ENCODE peak calls at places on chromosome 9, in four cellular contexts. X, B, W and F are unnamed samples.

GRCh38 chr9:105890046-105890822 is 195.9 kb downstream of the TMEM38B start:
- DNase-seq in X (no peak), B (no peak), W (no peak), F (no peak)

GRCh38 chr9:79768199-79768598 is 196.4 kb downstream of the TLE4 start:
- DNase-seq in W (no peak), X (no peak), B (no peak), F (no peak)

GRCh38 chr9:37026085-37026935 is 7.8 kb downstream of the PAX5 start:
- DNase-seq in W (no peak), B (no peak), X (no peak), F (no peak)

GRCh38 chr9:91905958-91906585 is 44.0 kb downstream of the ROR2 start:
- DNase-seq in B (peak), W (no peak), X (no peak), F (peak)

GRCh38 chr9:106921341-106921899 is 58.5 kb downstream of the ZNF462 start:
- DNase-seq in W (peak), X (no peak), B (peak), F (no peak)

GRCh38 chr9:5910413-5911057 is 19.8 kb downstream of the MLANA start:
- DNase-seq in B (no peak), X (no peak), W (no peak), F (no peak)

GRCh38 chr9:35611230-35611797 is 6.3 kb downstream of the TESK1 start:
- DNase-seq in B (peak), X (no peak), W (peak), F (peak)

GRCh38 chr9:87686520-87687090 is 39.3 kb upstream of the CTSL start:
- DNase-seq in W (no peak), B (no peak), X (no peak), F (no peak)

GRCh38 chr9:4299006-4299795 is 667 bp downstream of the GLIS3 start:
- DNase-seq in W (no peak), B (no peak), X (no peak), F (peak)

GRCh38 chr9:20284601-20285289 is 337.6 kb downstream of the MLLT3 start:
- DNase-seq in W (no peak), B (no peak), X (no peak), F (no peak)

GRCh38 chr9:106880863-106881262 is 17.9 kb downstream of the ZNF462 start:
- DNase-seq in W (no peak), B (no peak), X (no peak), F (no peak)

GRCh38 chr9:24698864-24699518 is 153.3 kb upstream of the IZUMO3 start:
- DNase-seq in X (no peak), W (no peak), B (no peak), F (no peak)

GRCh38 chr9:112971415-112971814 is 40.6 kb downstream of the ZNF883 start:
- DNase-seq in X (no peak), W (peak), B (peak), F (no peak)

DNA sequence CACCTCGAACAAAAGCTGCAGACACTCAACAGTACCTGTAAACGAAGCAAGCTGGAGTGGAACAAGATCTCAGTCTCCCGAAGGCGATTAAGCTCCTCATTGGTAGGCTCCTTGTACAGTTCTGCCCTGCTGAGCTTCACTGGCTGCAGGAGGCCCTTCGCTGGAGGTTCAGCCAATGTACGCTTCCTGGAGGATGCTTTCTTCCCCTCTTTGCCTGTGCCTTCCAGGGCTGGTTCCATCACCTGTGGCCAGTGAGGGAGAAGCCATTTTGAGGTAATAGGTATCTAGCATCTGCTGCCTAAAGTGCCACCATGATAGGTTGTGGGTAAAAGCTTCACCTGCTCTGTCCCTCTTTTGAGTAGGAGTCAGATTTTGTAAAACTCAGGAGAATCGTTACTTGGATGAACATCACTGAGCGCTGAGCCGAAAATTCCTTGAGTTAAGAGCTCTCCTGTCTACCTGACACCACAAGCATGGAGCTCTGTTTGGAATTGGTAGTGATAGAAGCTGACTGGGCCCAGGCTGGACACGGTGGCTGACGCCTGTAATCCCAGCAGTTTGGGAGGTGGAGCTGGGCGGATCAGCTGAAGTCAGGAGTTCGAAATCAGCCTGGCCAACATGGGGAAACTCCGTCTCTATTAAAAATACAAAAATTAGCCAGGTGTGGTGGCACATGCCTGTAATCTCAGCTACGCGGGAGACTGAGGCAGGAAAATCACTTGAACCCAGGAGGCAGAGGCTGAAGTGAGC is 1.4 kb downstream of the NOL6 start:
- DNase-seq in W (no peak), B (no peak), X (no peak), F (no peak)
- H3K4me3 ChIP-seq in W (peak), B (peak), X (peak), F (peak)

DNA sequence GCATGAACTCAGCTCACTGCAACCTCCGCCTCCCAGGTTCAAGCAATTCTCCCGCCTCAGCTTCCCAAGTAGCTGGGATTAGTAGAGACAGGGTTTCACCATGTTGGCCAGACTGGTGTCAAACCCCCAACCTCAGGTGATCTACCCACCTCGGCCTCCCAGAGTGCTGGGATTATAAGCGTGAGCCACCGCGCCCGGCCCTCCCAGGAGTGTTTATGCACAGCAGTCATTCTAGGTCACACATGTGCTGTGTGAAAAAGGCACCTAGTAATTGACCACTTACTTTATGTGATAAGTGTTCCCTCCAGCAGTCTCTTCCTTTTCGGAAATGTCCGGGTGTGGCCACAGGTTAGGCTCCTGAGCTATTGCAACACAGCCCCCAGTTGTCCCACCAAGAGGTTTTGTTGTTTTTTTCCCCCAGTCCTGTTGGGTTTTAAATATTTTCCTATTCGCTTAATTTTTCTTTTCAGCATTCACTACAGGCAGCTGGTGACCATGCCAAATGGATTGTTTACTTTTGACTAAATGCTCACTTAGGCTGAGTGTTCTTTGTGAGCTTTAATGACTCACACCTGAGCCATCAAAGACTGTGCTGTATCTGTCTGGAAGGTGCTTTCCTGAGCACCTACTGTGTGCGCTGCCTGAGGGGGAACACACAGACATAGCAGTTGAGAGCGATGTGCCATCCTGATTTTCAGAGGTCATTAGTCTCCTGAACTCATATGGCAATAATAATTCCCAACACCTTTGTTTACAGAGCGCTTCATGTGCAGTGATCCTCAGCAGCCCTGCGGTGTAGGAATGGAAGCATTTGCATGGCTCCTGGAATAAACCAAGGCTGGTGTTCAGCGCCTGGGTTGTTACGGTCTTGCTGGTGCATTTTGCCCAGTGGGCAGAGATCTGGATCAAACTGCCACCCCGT is 94.3 kb downstream of the MVB12B start:
- DNase-seq in X (no peak), W (peak), B (no peak), F (peak)
- TF ChIP-seq POLR2AphosphoS2 in X (no peak), W (no peak), B (no peak), F (no peak)

DNA sequence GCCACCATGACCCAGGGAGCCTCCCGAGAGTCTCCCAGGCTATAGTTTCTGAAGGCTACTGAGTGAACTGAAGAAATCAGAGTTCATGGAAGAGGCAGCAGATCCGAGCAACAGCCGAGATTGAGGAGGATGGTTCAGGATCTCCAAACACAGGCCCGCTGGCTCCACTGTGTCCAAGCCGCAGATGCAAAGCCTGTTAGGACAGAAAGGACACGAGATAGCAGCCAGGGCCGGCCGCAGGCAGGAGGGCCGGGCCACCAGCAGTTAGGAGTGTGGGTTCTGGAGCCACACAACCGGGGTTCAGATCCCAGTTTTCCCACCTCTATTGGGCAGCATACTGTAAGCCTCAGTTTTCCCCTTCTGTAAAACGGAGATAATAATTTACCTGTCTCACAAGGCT is 27.7 kb downstream of the NEK6 start:
- DNase-seq in X (no peak), W (no peak), B (peak), F (no peak)
- H3K4me3 ChIP-seq in X (peak), W (no peak), B (no peak), F (no peak)

DNA sequence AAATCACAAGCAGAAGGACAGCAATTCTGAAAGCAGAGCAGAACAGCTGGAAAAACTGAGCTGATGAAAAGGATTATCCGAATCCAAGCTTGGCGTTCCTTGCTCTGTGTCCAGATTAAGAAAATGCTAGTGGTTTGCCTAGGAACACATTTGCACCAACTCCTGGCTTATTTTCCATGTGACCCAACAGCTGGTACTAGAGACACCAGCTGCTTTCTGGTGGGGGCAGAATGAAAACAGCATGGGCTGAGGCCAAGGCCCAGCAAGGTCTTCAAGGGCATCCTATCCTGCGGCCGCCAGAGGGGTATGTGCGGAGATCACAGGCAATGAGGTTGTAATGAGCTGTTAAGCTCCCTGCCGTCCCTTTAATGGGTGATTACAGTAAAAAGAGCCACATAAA is 131.4 kb downstream of the DOCK8 start:
- DNase-seq in W (no peak), B (no peak), X (no peak), F (no peak)
- TF ChIP-seq POLR2AphosphoS2 in W (no peak), B (no peak), X (no peak), F (no peak)

DNA sequence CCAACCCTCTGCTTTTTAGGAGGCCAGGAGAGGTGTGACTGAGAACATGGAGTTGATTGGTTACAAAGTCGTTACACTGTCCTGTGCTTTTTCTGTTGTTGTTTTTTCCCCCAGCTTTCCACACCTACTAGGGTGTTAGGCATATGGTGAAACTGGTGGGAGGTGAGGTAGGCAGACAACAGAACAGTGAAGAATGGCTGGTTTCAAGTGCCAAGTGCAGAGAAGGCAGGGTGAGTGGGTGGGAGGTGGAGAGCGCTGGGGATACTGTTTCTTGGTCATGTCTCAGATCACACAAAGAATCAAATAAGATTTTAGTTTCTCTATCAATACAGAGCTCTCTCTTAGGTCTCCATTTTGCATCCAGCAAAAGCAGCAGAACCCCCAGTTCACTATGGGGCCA is 2.2 kb upstream of the SPTAN1 start:
- DNase-seq in W (no peak), B (no peak), X (no peak), F (no peak)
- H3K4me3 ChIP-seq in W (no peak), B (no peak), X (no peak), F (no peak)

GRCh38 chr9:136300016-136300415 is 3.9 kb downstream of the CCDC187 start:
- DNase-seq in X (no peak), B (no peak), W (no peak), F (no peak)
- TF ChIP-seq POLR2AphosphoS2 in X (no peak), B (no peak), W (no peak), F (no peak)

GRCh38 chr9:70563437-70564204 is 149.2 kb upstream of the KLF9 start:
- DNase-seq in X (peak), B (no peak), W (no peak), F (no peak)

GRCh38 chr9:70561805-70562395 is 147.4 kb upstream of the KLF9 start:
- DNase-seq in X (no peak), W (no peak), B (no peak), F (no peak)

GRCh38 chr9:70559102-70559501 is 144.6 kb upstream of the KLF9 start:
- DNase-seq in W (no peak), B (no peak), X (no peak), F (no peak)

GRCh38 chr9:70563010-70563409 is 148.6 kb upstream of the KLF9 start:
- DNase-seq in X (no peak), W (no peak), B (no peak), F (no peak)

GRCh38 chr9:70561111-70561510 is 146.7 kb upstream of the KLF9 start:
- DNase-seq in W (no peak), B (no peak), X (no peak), F (no peak)
- H3K4me3 ChIP-seq in W (no peak), B (no peak), X (no peak), F (no peak)

GRCh38 chr9:75907863-75908262 is 17.4 kb downstream of the PCSK5 start:
- DNase-seq in B (no peak), W (no peak), X (no peak), F (peak)

GRCh38 chr9:75907329-75907728 is 16.9 kb downstream of the PCSK5 start:
- DNase-seq in X (no peak), W (peak), B (no peak), F (no peak)

GRCh38 chr9:75910716-75911115 is 20.2 kb downstream of the PCSK5 start:
- DNase-seq in W (no peak), B (no peak), X (no peak), F (no peak)

GRCh38 chr9:75911390-75911789 is 20.9 kb downstream of the PCSK5 start:
- DNase-seq in X (no peak), B (no peak), W (no peak), F (no peak)

DNA sequence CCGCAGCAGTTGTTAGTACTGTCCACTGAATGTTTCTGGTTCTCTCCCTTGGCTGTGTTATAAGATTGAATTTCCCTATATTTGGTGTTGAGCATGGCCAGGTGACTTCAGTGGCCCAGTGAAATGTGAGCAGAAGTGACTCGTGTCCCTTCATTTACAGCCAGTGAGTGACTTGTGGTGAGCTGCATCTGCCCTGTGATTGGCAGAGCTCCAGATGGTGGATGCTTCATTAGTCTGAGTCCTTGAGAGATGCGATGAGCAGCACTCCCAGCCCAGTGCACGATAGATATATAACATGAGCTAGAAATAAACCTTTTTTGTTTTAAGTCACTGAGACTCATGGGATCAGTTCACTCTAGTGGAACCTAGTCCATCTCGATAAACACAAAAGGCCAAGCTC is 19.3 kb downstream of the PCSK5 start:
- DNase-seq in B (no peak), X (no peak), W (no peak), F (no peak)
- TF ChIP-seq POLR2AphosphoS2 in B (no peak), X (no peak), W (no peak), F (no peak)

GRCh38 chr9:131673531-131673930 is 66.3 kb downstream of the RAPGEF1 start:
- DNase-seq in B (no peak), X (no peak), W (no peak), F (no peak)

GRCh38 chr9:131674425-131675421 is 65.2 kb downstream of the RAPGEF1 start:
- DNase-seq in X (no peak), W (no peak), B (no peak), F (no peak)

GRCh38 chr9:131676431-131676972 is 63.4 kb downstream of the RAPGEF1 start:
- DNase-seq in B (no peak), X (peak), W (no peak), F (no peak)

GRCh38 chr9:131677051-131677444 is 62.8 kb downstream of the RAPGEF1 start:
- DNase-seq in X (no peak), B (no peak), W (no peak), F (no peak)

DNA sequence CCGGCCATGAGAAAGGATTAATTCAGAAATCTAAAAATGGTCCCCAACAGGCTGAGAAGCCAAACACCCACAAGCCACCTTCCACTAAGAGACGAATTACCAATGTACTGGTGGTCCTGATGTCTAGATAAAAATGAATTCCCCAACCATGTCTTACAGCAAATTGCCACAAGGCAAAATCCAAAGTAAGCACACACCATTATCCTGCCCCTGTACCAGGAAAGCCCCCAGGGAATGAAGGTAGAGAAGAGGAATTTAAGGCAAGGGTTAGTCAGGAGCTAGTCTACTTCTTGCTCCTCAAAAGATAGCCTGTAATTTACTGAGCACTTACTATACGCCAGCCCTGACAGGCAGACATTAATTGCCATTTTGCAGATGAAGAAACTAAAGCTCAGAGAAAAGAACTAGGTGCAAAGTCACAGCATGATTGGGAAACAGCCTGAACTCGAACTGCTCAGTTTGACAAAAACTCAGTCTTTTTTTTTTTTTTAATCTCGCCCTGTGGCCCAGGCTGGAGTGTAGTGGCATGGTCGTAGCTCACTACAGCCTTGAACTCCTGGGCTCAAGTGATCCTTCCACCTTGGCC is 64.3 kb downstream of the RAPGEF1 start:
- DNase-seq in X (no peak), B (no peak), W (no peak), F (no peak)
- H3K4me3 ChIP-seq in X (peak), B (no peak), W (no peak), F (no peak)

GRCh38 chr9:96738147-96739027 is 39.5 kb downstream of the ZNF510 start:
- DNase-seq in B (no peak), X (no peak), W (no peak), F (no peak)

DNA sequence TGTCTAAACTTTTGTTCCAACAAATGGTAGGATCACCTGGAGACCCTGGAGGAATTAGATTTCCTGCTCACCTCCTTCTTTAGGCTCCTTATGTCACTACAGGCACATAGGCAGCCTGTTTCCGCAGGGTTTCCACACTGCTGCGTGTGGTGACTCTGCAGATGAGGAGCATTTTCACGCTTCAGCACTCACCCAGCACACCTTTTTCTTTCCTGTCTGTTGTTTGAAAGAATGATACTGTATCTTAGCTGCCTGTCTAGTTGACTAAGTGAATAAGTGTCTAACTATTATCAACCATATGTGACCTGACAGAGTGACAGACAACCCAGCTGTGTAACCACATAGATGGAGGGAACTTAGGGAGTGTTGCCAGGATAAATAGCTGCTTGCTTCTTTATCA is 36.1 kb downstream of the ZNF510 start:
- DNase-seq in W (no peak), X (no peak), B (no peak), F (no peak)
- TF ChIP-seq POLR2AphosphoS2 in W (no peak), X (no peak), B (no peak), F (no peak)